ENCODE peak calls at places on chromosomes 11 and 22, in ten cellular contexts. W, E, J, L, F, C, M, X, Z and I are unnamed samples.

GRCh38 chr11:75625970-75626691 is 42.7 kb downstream of the MAP6 start:
- DNase-seq in L (no peak), X (peak), Z (peak), C (no peak), F (no peak), M (peak), J (peak), E (no peak), W (no peak), I (no peak)

GRCh38 chr11:36073411-36074203 is 129.7 kb downstream of the LDLRAD3 start:
- DNase-seq in E (peak), X (peak), L (no peak), C (no peak), F (no peak), J (peak), M (no peak), W (no peak), Z (no peak), I (no peak)

GRCh38 chr22:21026783-21027692 is 5.3 kb downstream of the SLC7A4 start:
- DNase-seq in F (no peak), X (peak), J (peak), C (no peak), E (peak), Z (no peak), L (no peak), W (no peak), M (no peak), I (no peak)

GRCh38 chr11:57460017-57460755 is at the start of gene RTN4RL2:
- DNase-seq in L (peak), C (no peak), Z (peak), W (peak), M (peak), E (peak), F (no peak), J (peak), X (peak), I (peak)

GRCh38 chr11:132054822-132055221 is 684.4 kb downstream of the NTM start:
- DNase-seq in Z (no peak), F (no peak), E (no peak), X (peak), L (no peak), C (no peak), M (no peak), J (peak), W (no peak), I (no peak)

GRCh38 chr22:46738961-46739870 is 1.2 kb upstream of the CERK start:
- DNase-seq in J (no peak), W (no peak), M (peak), F (no peak), E (no peak), X (peak), C (peak), L (no peak), Z (peak), I (peak)

GRCh38 chr22:48874956-48875355 is 952.7 kb downstream of the BRD1 start:
- DNase-seq in Z (no peak), W (no peak), X (no peak), C (no peak), F (no peak), M (no peak), J (no peak), L (no peak), E (no peak), I (no peak)

GRCh38 chr11:28910926-28911325 is 802.7 kb downstream of the METTL15 start:
- DNase-seq in Z (no peak), W (no peak), X (no peak), F (no peak), E (no peak), M (no peak), J (no peak), C (no peak), L (no peak), I (no peak)

GRCh38 chr22:36385491-36386350 is 2.0 kb downstream of the MYH9 start:
- DNase-seq in L (no peak), M (no peak), W (no peak), E (peak), C (no peak), J (no peak), Z (peak), X (no peak), F (no peak), I (peak)

GRCh38 chr11:75632450-75632849 is 36.4 kb downstream of the MAP6 start:
- DNase-seq in X (no peak), L (no peak), W (no peak), J (peak), M (no peak), F (no peak), E (no peak), C (no peak), Z (no peak), I (no peak)

GRCh38 chr11:27553186-27553585 is 46.6 kb upstream of the LIN7C start:
- DNase-seq in C (no peak), X (no peak), L (no peak), F (no peak), M (no peak), E (no peak), J (peak), Z (no peak), W (no peak), I (no peak)

GRCh38 chr11:118648291-118648690 is 31.2 kb downstream of the TREH start:
- DNase-seq in F (no peak), M (no peak), J (no peak), C (no peak), E (no peak), Z (no peak), W (no peak), L (no peak), X (no peak), I (no peak)

GRCh38 chr11:130771708-130772107 is 144.6 kb downstream of the SNX19 start:
- DNase-seq in X (peak), E (no peak), M (no peak), L (no peak), C (no peak), F (peak), Z (no peak), W (no peak), J (no peak), I (no peak)

GRCh38 chr11:108781921-108782320 is 117.1 kb downstream of the DDX10 start:
- DNase-seq in Z (no peak), E (no peak), M (no peak), X (no peak), W (no peak), J (no peak), C (no peak), L (no peak), F (no peak), I (no peak)

GRCh38 chr22:24305260-24305692 is 34.6 kb downstream of the SPECC1L start:
- DNase-seq in L (no peak), X (no peak), F (no peak), Z (no peak), E (no peak), J (peak), W (no peak), M (no peak), C (no peak), I (no peak)

GRCh38 chr11:19524171-19524671 is 188.4 kb upstream of the NAV2 start:
- DNase-seq in J (no peak), W (no peak), F (no peak), E (no peak), C (no peak), L (no peak), X (peak), M (no peak), Z (no peak), I (no peak)

GRCh38 chr11:43012606-43013005 is 299.2 kb upstream of the API5 start:
- DNase-seq in X (no peak), W (no peak), Z (no peak), E (no peak), M (no peak), J (no peak), L (no peak), F (no peak), C (no peak), I (no peak)

GRCh38 chr22:46748948-46749681 is 11.1 kb upstream of the CERK start:
- DNase-seq in F (no peak), E (no peak), L (no peak), X (peak), Z (no peak), W (no peak), C (no peak), M (no peak), J (peak), I (no peak)

GRCh38 chr11:451738-452137 is 1.7 kb downstream of the PTDSS2 start:
- DNase-seq in Z (no peak), L (no peak), M (no peak), J (no peak), E (no peak), W (no peak), F (no peak), X (no peak), C (no peak), I (no peak)

GRCh38 chr22:40855104-40855959 is 1.1 kb downstream of the ST13 start:
- DNase-seq in W (no peak), F (peak), X (peak), C (no peak), L (no peak), E (no peak), J (no peak), Z (no peak), M (no peak), I (no peak)

GRCh38 chr22:11066458-11067285 is 4461.3 kb upstream of the OR11H1 start:
- DNase-seq in X (no peak), C (peak), J (no peak), M (no peak), E (no peak), Z (peak), W (no peak), L (no peak), F (no peak), I (no peak)

GRCh38 chr11:46519351-46519750 is 74.5 kb downstream of the AMBRA1 start:
- DNase-seq in L (no peak), E (no peak), M (no peak), X (no peak), F (no peak), J (no peak), Z (no peak), W (no peak), C (no peak), I (no peak)

GRCh38 chr11:12871251-12871650 is 137.9 kb upstream of the RASSF10 start:
- DNase-seq in E (no peak), J (no peak), C (no peak), M (no peak), F (no peak), Z (no peak), W (no peak), X (no peak), L (no peak), I (no peak)

GRCh38 chr11:33690290-33691050 is 10.2 kb downstream of the C11orf91 start:
- DNase-seq in W (no peak), M (peak), E (peak), Z (no peak), C (peak), X (peak), L (no peak), J (peak), F (peak), I (no peak)

GRCh38 chr22:29306830-29307657 is 594 bp downstream of the GAS2L1 start:
- DNase-seq in J (no peak), W (peak), M (peak), F (peak), C (peak), L (peak), X (peak), E (peak), Z (peak), I (no peak)

GRCh38 chr11:45450189-45450588 is 164.0 kb upstream of the SYT13 start:
- DNase-seq in F (no peak), M (no peak), Z (no peak), E (no peak), C (no peak), W (no peak), J (peak), X (peak), L (no peak), I (no peak)

GRCh38 chr11:128481135-128481534 is 106.2 kb downstream of the ETS1 start:
- DNase-seq in X (peak), L (no peak), J (peak), M (no peak), C (no peak), Z (no peak), E (no peak), F (peak), W (no peak), I (no peak)

GRCh38 chr11:19597876-19598275 is 114.8 kb upstream of the NAV2 start:
- DNase-seq in M (no peak), X (peak), J (no peak), F (no peak), C (peak), E (no peak), L (no peak), Z (no peak), W (no peak), I (no peak)

GRCh38 chr11:86063536-86063935 is 5.3 kb downstream of the PICALM start:
- DNase-seq in M (no peak), F (no peak), E (no peak), X (no peak), L (no peak), J (peak), W (no peak), Z (no peak), C (no peak), I (no peak)

GRCh38 chr22:19854778-19855503 is at the start of the genes GNB1L and RTL10:
- DNase-seq in L (peak), E (peak), C (peak), J (peak), W (peak), X (peak), F (peak), M (peak), Z (peak), I (peak)

GRCh38 chr22:24331468-24332440 is 61.1 kb downstream of the SPECC1L start:
- DNase-seq in W (no peak), Z (no peak), F (no peak), C (no peak), J (peak), X (no peak), E (no peak), L (no peak), M (no peak), I (no peak)

DNA sequence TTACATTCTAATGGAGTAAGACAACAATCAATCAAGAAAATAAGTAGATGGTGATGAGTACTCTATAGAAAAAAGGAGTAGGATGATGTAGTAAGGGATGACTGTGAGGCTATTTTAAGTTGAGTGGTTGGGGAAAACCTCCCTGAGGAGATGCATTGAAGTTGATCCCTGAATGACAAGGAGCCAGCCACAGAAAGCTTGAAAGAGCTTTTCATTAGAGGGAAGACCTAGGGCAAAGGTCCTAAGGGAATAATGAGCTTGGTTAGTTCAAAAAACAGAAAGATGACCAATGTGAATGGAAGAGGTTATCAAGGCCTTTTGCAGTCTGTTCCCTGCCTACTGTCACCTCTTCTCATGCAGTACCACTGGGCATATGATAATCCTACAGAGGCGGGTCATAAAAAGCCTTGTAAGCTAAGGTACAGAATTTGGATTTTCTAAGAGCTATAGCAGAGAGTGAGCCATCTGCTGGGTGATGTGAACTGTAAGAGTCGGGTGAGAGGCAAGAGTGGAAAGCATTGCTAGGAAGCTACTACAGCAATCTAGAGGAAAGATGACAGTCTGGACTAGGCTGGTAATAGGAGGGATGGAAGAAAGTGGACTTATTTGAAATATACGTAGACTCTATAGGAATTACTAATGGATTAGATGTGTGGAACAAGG is 3.1 kb downstream of the PPP2R1B start:
- DNase-seq in X (peak), F (no peak), M (no peak), L (no peak), E (no peak), W (no peak), J (no peak), Z (no peak), C (no peak), I (no peak)
- TF ChIP-seq CTCF in X (peak), F (no peak), M (no peak), L (no peak), E (no peak), W (no peak), J (no peak), Z (no peak), C (no peak), I (no peak)

GRCh38 chr22:17086301-17086700 is 1.5 kb downstream of the IL17RA start:
- DNase-seq in W (no peak), C (peak), J (no peak), E (no peak), X (no peak), L (no peak), Z (no peak), M (no peak), F (no peak), I (no peak)
- TF ChIP-seq CTCF in W (no peak), C (no peak), J (no peak), E (no peak), X (no peak), L (no peak), Z (no peak), M (no peak), F (no peak), I (no peak)

GRCh38 chr11:67420646-67421420 is 5.4 kb downstream of the CARNS1 start:
- DNase-seq in L (peak), C (peak), E (peak), W (peak), X (peak), J (peak), M (peak), Z (peak), F (peak), I (peak)
- TF ChIP-seq CTCF in L (no peak), C (no peak), E (peak), W (no peak), X (no peak), J (no peak), M (no peak), Z (no peak), F (no peak), I (no peak)

GRCh38 chr11:26245046-26245445 is 86.9 kb upstream of the ANO3 start:
- DNase-seq in J (no peak), W (no peak), C (no peak), Z (no peak), L (no peak), M (no peak), F (no peak), E (no peak), X (peak), I (no peak)
- TF ChIP-seq CTCF in J (no peak), W (no peak), C (no peak), Z (no peak), L (no peak), M (no peak), F (no peak), E (no peak), X (no peak), I (no peak)

DNA sequence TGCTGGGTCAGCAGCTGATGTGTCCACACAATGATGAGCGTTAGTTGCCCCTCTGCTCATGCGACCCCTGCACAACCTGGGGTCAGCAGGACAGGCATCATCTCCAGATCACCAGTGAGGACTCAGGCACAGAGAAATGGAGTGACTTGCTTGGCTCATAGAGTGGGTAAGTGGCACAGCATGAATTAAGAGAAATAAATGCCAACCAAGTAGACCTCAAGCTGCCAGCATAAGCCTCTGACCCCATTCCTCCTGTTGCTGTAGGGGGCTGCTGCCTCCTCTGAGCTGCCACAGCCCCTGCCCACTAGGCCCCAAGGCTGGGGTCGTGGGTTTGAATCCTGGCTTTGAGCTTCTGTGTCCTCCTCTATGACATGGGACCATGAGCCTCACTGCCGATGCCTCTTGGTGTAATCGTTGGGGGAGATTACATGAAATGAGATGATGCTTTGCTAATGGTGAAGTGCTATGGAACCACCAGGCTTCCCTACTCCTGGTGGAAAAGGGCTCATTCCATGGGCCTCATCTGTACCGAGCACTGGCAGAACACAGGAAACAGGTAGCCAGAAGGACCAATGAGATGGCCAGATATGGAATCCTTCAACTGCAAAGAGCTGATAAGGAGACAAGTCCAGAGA is 33.6 kb downstream of the LRRC32 start:
- DNase-seq in F (no peak), C (peak), E (no peak), L (no peak), M (no peak), J (no peak), Z (no peak), X (no peak), W (no peak), I (no peak)
- TF ChIP-seq CTCF in F (no peak), C (no peak), E (no peak), L (no peak), M (no peak), J (no peak), Z (no peak), X (no peak), W (no peak), I (no peak)

GRCh38 chr11:68844801-68845200 is 3.1 kb upstream of the CPT1A start:
- DNase-seq in W (no peak), C (no peak), J (no peak), X (no peak), Z (no peak), L (no peak), E (no peak), F (no peak), M (no peak), I (no peak)

GRCh38 chr11:68842427-68843051 is 823 bp upstream of the CPT1A start:
- DNase-seq in Z (no peak), X (no peak), W (no peak), F (no peak), E (no peak), L (no peak), C (no peak), M (no peak), J (no peak), I (no peak)

GRCh38 chr11:68844376-68844775 is 2.7 kb upstream of the CPT1A start:
- DNase-seq in J (no peak), M (no peak), E (no peak), F (no peak), C (no peak), Z (no peak), W (no peak), L (no peak), X (no peak), I (no peak)

GRCh38 chr11:68843052-68843561 is 1.4 kb upstream of the CPT1A start:
- DNase-seq in C (no peak), F (no peak), J (no peak), M (no peak), X (peak), Z (no peak), L (no peak), W (no peak), E (no peak), I (peak)

GRCh38 chr11:68843703-68844312 is 2.1 kb upstream of the CPT1A start:
- DNase-seq in Z (peak), E (peak), L (no peak), F (no peak), M (no peak), C (peak), X (peak), J (peak), W (peak), I (peak)
- TF ChIP-seq CTCF in Z (peak), E (peak), L (peak), F (peak), M (no peak), C (no peak), X (no peak), J (no peak), W (peak), I (no peak)

DNA sequence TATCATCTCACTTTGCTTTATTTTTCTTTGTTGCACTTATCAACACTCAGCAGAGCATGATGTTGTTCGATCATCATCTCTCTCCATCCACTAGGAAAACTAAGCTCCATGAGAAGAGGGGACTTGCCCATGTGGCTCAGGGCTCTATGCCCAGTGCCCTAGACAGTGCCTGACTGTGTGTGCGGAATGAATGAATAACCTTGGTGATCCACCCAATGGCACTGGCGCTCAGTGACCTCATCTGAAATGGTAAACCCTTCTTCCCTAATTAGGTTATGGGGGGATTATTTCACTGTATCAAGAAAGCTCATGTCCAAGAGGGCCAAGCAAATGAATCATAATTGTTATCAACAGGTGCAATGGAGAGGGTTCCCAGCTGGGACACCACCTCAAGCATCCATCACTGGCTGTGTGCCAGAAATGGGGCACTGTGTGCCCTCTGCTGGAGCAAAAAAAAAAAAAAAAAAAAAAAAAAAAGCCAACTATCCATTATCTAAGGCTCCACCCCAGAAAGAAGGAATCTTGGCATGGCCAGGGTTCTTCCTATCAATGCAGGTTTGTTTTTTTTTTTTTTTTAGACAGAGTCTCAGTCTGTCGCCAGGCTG is 172.6 kb downstream of the LARGE1 start:
- DNase-seq in E (no peak), C (no peak), W (no peak), Z (no peak), X (no peak), J (no peak), M (no peak), L (no peak), F (no peak), I (no peak)
- TF ChIP-seq CTCF in E (peak), C (no peak), W (no peak), Z (no peak), X (no peak), J (no peak), M (no peak), L (no peak), F (no peak), I (no peak)